ENCODE peak calls at places on chromosomes 12 and 14, in ten cellular contexts. One of them, this sample, is unnamed. For H3K36me3 and H3K9me3, the result is how much of the 10 kb centered on the place peaks cover.

GRCh38 chr12:58530421-58531067 is 389.8 kb downstream of the LRIG3 start:
- DNase-seq in Karpas-422: no peak
- DNase-seq in CD8-positive, alpha-beta T cell: no peak
- DNase-seq in neural progenitor cell: no peak
- DNase-seq in lung: no peak
- DNase-seq in GM12878: no peak
- DNase-seq in fibroblast of lung: peak
- DNase-seq in cardiac muscle cell: no peak
- DNase-seq in mammary epithelial cell: peak
- DNase-seq in heart right ventricle: no peak
- DNase-seq in this sample: no peak

GRCh38 chr12:113693693-113694092 is 222.0 kb upstream of the LHX5 start:
- DNase-seq in Karpas-422: no peak
- DNase-seq in CD8-positive, alpha-beta T cell: no peak
- DNase-seq in neural progenitor cell: no peak
- DNase-seq in lung: no peak
- DNase-seq in GM12878: no peak
- DNase-seq in fibroblast of lung: no peak
- DNase-seq in cardiac muscle cell: no peak
- DNase-seq in mammary epithelial cell: no peak
- DNase-seq in heart right ventricle: no peak
- DNase-seq in this sample: no peak

GRCh38 chr14:75282166-75282547 is 3.5 kb downstream of the FOS start:
- DNase-seq in Karpas-422: no peak
- DNase-seq in CD8-positive, alpha-beta T cell: peak
- DNase-seq in neural progenitor cell: no peak
- DNase-seq in lung: no peak
- DNase-seq in GM12878: no peak
- DNase-seq in fibroblast of lung: peak
- DNase-seq in cardiac muscle cell: no peak
- DNase-seq in mammary epithelial cell: peak
- DNase-seq in heart right ventricle: no peak
- DNase-seq in this sample: no peak

GRCh38 chr12:54991992-54992377 is 7.4 kb upstream of the TESPA1 start:
- DNase-seq in Karpas-422: peak
- DNase-seq in CD8-positive, alpha-beta T cell: no peak
- DNase-seq in neural progenitor cell: no peak
- DNase-seq in lung: no peak
- DNase-seq in GM12878: no peak
- DNase-seq in fibroblast of lung: no peak
- DNase-seq in cardiac muscle cell: no peak
- DNase-seq in mammary epithelial cell: no peak
- DNase-seq in heart right ventricle: no peak
- DNase-seq in this sample: no peak

GRCh38 chr12:15801770-15802393 is 12.7 kb upstream of the EPS8 start:
- DNase-seq in Karpas-422: no peak
- DNase-seq in CD8-positive, alpha-beta T cell: no peak
- DNase-seq in neural progenitor cell: no peak
- DNase-seq in lung: no peak
- DNase-seq in GM12878: no peak
- DNase-seq in fibroblast of lung: peak
- DNase-seq in cardiac muscle cell: no peak
- DNase-seq in mammary epithelial cell: peak
- DNase-seq in heart right ventricle: no peak
- DNase-seq in this sample: peak

GRCh38 chr12:52513736-52514135 is 6.5 kb downstream of the KRT5 start:
- DNase-seq in Karpas-422: no peak
- DNase-seq in CD8-positive, alpha-beta T cell: no peak
- DNase-seq in neural progenitor cell: no peak
- DNase-seq in lung: no peak
- DNase-seq in GM12878: no peak
- DNase-seq in fibroblast of lung: no peak
- DNase-seq in cardiac muscle cell: no peak
- DNase-seq in mammary epithelial cell: peak
- DNase-seq in heart right ventricle: no peak
- DNase-seq in this sample: no peak

GRCh38 chr14:100278702-100279101 is 27.5 kb downstream of the SLC25A29 start:
- DNase-seq in Karpas-422: no peak
- DNase-seq in CD8-positive, alpha-beta T cell: no peak
- DNase-seq in neural progenitor cell: no peak
- DNase-seq in lung: peak
- DNase-seq in GM12878: no peak
- DNase-seq in fibroblast of lung: peak
- DNase-seq in cardiac muscle cell: no peak
- DNase-seq in mammary epithelial cell: peak
- DNase-seq in heart right ventricle: no peak
- DNase-seq in this sample: peak

GRCh38 chr14:68549057-68549421 is 243.8 kb downstream of the ZFP36L1 start:
- DNase-seq in Karpas-422: no peak
- DNase-seq in CD8-positive, alpha-beta T cell: no peak
- DNase-seq in neural progenitor cell: no peak
- DNase-seq in lung: no peak
- DNase-seq in GM12878: no peak
- DNase-seq in fibroblast of lung: peak
- DNase-seq in cardiac muscle cell: no peak
- DNase-seq in mammary epithelial cell: peak
- DNase-seq in heart right ventricle: no peak
- DNase-seq in this sample: peak

GRCh38 chr14:99672506-99673327 is 11.4 kb upstream of the CYP46A1 start:
- DNase-seq in Karpas-422: no peak
- DNase-seq in CD8-positive, alpha-beta T cell: no peak
- DNase-seq in neural progenitor cell: no peak
- DNase-seq in lung: no peak
- DNase-seq in GM12878: no peak
- DNase-seq in fibroblast of lung: no peak
- DNase-seq in cardiac muscle cell: no peak
- DNase-seq in mammary epithelial cell: no peak
- DNase-seq in heart right ventricle: no peak
- DNase-seq in this sample: peak

GRCh38 chr14:54814076-54814475 is 88.5 kb downstream of the GCH1 start:
- DNase-seq in Karpas-422: peak
- DNase-seq in CD8-positive, alpha-beta T cell: no peak
- DNase-seq in neural progenitor cell: no peak
- DNase-seq in lung: no peak
- DNase-seq in GM12878: no peak
- DNase-seq in fibroblast of lung: no peak
- DNase-seq in cardiac muscle cell: no peak
- DNase-seq in mammary epithelial cell: no peak
- DNase-seq in heart right ventricle: no peak
- DNase-seq in this sample: peak

GRCh38 chr12:112393328-112393727 is 11.1 kb upstream of the HECTD4 start:
- DNase-seq in Karpas-422: no peak
- DNase-seq in CD8-positive, alpha-beta T cell: no peak
- DNase-seq in neural progenitor cell: no peak
- DNase-seq in lung: no peak
- DNase-seq in GM12878: no peak
- DNase-seq in fibroblast of lung: no peak
- DNase-seq in cardiac muscle cell: no peak
- DNase-seq in mammary epithelial cell: no peak
- DNase-seq in heart right ventricle: no peak
- DNase-seq in this sample: no peak

GRCh38 chr12:91574975-91575374 is 392.4 kb upstream of the DCN start:
- DNase-seq in Karpas-422: no peak
- DNase-seq in CD8-positive, alpha-beta T cell: no peak
- DNase-seq in neural progenitor cell: no peak
- DNase-seq in lung: no peak
- DNase-seq in GM12878: no peak
- DNase-seq in fibroblast of lung: no peak
- DNase-seq in cardiac muscle cell: no peak
- DNase-seq in mammary epithelial cell: no peak
- DNase-seq in heart right ventricle: no peak
- DNase-seq in this sample: no peak

GRCh38 chr14:59028476-59029202 is 159.8 kb upstream of the DAAM1 start:
- DNase-seq in Karpas-422: peak
- DNase-seq in CD8-positive, alpha-beta T cell: no peak
- DNase-seq in neural progenitor cell: peak
- DNase-seq in lung: peak
- DNase-seq in GM12878: peak
- DNase-seq in fibroblast of lung: peak
- DNase-seq in cardiac muscle cell: peak
- DNase-seq in mammary epithelial cell: peak
- DNase-seq in heart right ventricle: peak
- DNase-seq in this sample: peak

GRCh38 chr12:52687527-52688385 is 7.5 kb upstream of the KRT1 start:
- DNase-seq in Karpas-422: no peak
- DNase-seq in CD8-positive, alpha-beta T cell: no peak
- DNase-seq in neural progenitor cell: no peak
- DNase-seq in lung: no peak
- DNase-seq in GM12878: no peak
- DNase-seq in fibroblast of lung: no peak
- DNase-seq in cardiac muscle cell: no peak
- DNase-seq in mammary epithelial cell: peak
- DNase-seq in heart right ventricle: no peak
- DNase-seq in this sample: no peak

GRCh38 chr12:19896534-19896933 is 457.2 kb downstream of the AEBP2 start:
- DNase-seq in Karpas-422: no peak
- DNase-seq in CD8-positive, alpha-beta T cell: no peak
- DNase-seq in neural progenitor cell: no peak
- DNase-seq in lung: no peak
- DNase-seq in GM12878: no peak
- DNase-seq in fibroblast of lung: no peak
- DNase-seq in cardiac muscle cell: no peak
- DNase-seq in mammary epithelial cell: no peak
- DNase-seq in heart right ventricle: no peak
- DNase-seq in this sample: no peak

GRCh38 chr14:105087308-105087962 is 22.2 kb upstream of the GPR132 start:
- DNase-seq in Karpas-422: no peak
- DNase-seq in CD8-positive, alpha-beta T cell: no peak
- DNase-seq in neural progenitor cell: peak
- DNase-seq in lung: no peak
- DNase-seq in GM12878: no peak
- DNase-seq in fibroblast of lung: peak
- DNase-seq in cardiac muscle cell: peak
- DNase-seq in mammary epithelial cell: peak
- DNase-seq in heart right ventricle: no peak
- DNase-seq in this sample: peak

GRCh38 chr12:93381183-93381975 is 3.7 kb downstream of the NUDT4 start:
- DNase-seq in Karpas-422: no peak
- DNase-seq in CD8-positive, alpha-beta T cell: no peak
- DNase-seq in neural progenitor cell: no peak
- DNase-seq in lung: no peak
- DNase-seq in GM12878: no peak
- DNase-seq in fibroblast of lung: peak
- DNase-seq in cardiac muscle cell: no peak
- DNase-seq in mammary epithelial cell: no peak
- DNase-seq in heart right ventricle: no peak
- DNase-seq in this sample: no peak

DNA sequence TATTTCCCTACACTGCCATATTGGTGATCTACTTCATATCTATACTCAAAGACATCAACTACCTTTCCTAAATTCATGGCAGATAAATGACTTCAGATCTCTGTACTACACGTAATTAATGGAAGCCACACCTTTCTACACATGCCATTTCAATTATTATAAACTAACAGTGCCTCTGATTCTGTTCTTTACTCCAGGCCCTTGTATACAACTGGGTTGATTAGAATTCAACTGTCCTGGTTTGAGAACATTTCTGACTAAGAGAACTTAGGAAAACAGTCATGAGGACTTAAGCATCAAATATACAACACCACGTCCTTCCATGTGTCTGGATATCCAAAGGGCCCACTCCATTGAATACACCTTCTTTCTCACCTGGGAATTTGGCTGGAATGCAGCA is 1.8 kb downstream of the ACIN1 start:
- DNase-seq in Karpas-422: no peak
- DNase-seq in CD8-positive, alpha-beta T cell: no peak
- DNase-seq in neural progenitor cell: no peak
- DNase-seq in lung: no peak
- DNase-seq in GM12878: no peak
- DNase-seq in fibroblast of lung: no peak
- DNase-seq in cardiac muscle cell: no peak
- DNase-seq in mammary epithelial cell: no peak
- DNase-seq in heart right ventricle: no peak
- DNase-seq in this sample: no peak
- H3K36me3 ChIP-seq in Karpas-422: half or more
- H3K36me3 ChIP-seq in CD8-positive, alpha-beta T cell: under half
- H3K36me3 ChIP-seq in neural progenitor cell: under half
- H3K36me3 ChIP-seq in lung: under half
- H3K36me3 ChIP-seq in GM12878: under half
- H3K36me3 ChIP-seq in fibroblast of lung: under half
- H3K36me3 ChIP-seq in cardiac muscle cell: under half
- H3K36me3 ChIP-seq in mammary epithelial cell: under half
- H3K36me3 ChIP-seq in heart right ventricle: under half
- H3K36me3 ChIP-seq in this sample: under half

GRCh38 chr12:121391619-121392324 is 8.1 kb upstream of the RNF34 start:
- DNase-seq in Karpas-422: no peak
- DNase-seq in CD8-positive, alpha-beta T cell: no peak
- DNase-seq in neural progenitor cell: no peak
- DNase-seq in lung: no peak
- DNase-seq in GM12878: peak
- DNase-seq in fibroblast of lung: peak
- DNase-seq in cardiac muscle cell: no peak
- DNase-seq in mammary epithelial cell: peak
- DNase-seq in heart right ventricle: peak
- DNase-seq in this sample: no peak
- H3K4me3 ChIP-seq in Karpas-422: no peak
- H3K4me3 ChIP-seq in CD8-positive, alpha-beta T cell: no peak
- H3K4me3 ChIP-seq in neural progenitor cell: no peak
- H3K4me3 ChIP-seq in lung: no peak
- H3K4me3 ChIP-seq in GM12878: peak
- H3K4me3 ChIP-seq in fibroblast of lung: no peak
- H3K4me3 ChIP-seq in cardiac muscle cell: no peak
- H3K4me3 ChIP-seq in mammary epithelial cell: no peak
- H3K4me3 ChIP-seq in heart right ventricle: peak
- H3K4me3 ChIP-seq in this sample: no peak

DNA sequence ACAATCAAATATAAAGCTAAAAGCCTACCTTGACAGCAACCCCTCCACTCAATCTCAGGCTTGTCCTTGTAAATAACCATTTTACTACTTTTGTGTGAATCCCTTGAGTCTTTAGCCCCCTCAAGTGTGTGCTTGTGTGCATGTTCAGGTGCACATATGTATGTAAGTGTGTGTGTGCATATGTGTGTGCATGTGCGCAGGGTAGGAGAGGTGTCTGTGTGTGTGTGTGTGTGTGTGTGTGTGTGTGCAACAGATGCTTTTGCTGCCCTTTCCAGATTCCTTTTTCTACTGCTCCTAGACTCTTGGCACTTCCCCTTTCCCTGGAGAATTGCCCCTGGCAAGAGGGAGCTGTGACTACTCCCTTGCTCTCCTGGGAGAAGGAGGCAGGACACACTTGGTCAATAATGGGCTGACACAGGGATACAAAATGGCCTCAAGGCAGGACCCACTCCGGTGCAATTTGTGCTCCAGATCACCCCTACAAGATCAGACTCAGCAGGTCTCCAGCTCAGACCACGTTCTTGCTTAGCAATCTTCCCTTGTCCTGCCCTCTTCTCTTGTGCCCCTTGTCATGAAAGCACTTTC is 73.4 kb downstream of the IFNG start:
- DNase-seq in Karpas-422: no peak
- DNase-seq in CD8-positive, alpha-beta T cell: no peak
- DNase-seq in neural progenitor cell: no peak
- DNase-seq in lung: no peak
- DNase-seq in GM12878: no peak
- DNase-seq in fibroblast of lung: no peak
- DNase-seq in cardiac muscle cell: no peak
- DNase-seq in mammary epithelial cell: no peak
- DNase-seq in heart right ventricle: no peak
- DNase-seq in this sample: no peak
- H3K9me3 ChIP-seq in Karpas-422: under half
- H3K9me3 ChIP-seq in CD8-positive, alpha-beta T cell: under half
- H3K9me3 ChIP-seq in neural progenitor cell: under half
- H3K9me3 ChIP-seq in lung: under half
- H3K9me3 ChIP-seq in GM12878: under half
- H3K9me3 ChIP-seq in fibroblast of lung: under half
- H3K9me3 ChIP-seq in cardiac muscle cell: under half
- H3K9me3 ChIP-seq in mammary epithelial cell: under half
- H3K9me3 ChIP-seq in heart right ventricle: under half
- H3K9me3 ChIP-seq in this sample: under half

GRCh38 chr12:49655595-49656236 is 32.4 kb downstream of the PRPF40B start:
- DNase-seq in Karpas-422: no peak
- DNase-seq in CD8-positive, alpha-beta T cell: no peak
- DNase-seq in neural progenitor cell: no peak
- DNase-seq in lung: no peak
- DNase-seq in GM12878: no peak
- DNase-seq in fibroblast of lung: no peak
- DNase-seq in cardiac muscle cell: no peak
- DNase-seq in mammary epithelial cell: no peak
- DNase-seq in heart right ventricle: no peak
- DNase-seq in this sample: no peak
- H3K36me3 ChIP-seq in Karpas-422: under half
- H3K36me3 ChIP-seq in CD8-positive, alpha-beta T cell: under half
- H3K36me3 ChIP-seq in neural progenitor cell: under half
- H3K36me3 ChIP-seq in lung: under half
- H3K36me3 ChIP-seq in GM12878: under half
- H3K36me3 ChIP-seq in fibroblast of lung: under half
- H3K36me3 ChIP-seq in cardiac muscle cell: under half
- H3K36me3 ChIP-seq in mammary epithelial cell: under half
- H3K36me3 ChIP-seq in heart right ventricle: under half
- H3K36me3 ChIP-seq in this sample: under half

This sample was measured in MG63.